ENCODE peak calls at places on chromosomes 11 and 22, in seven cellular contexts. D, L, W, V, K, C and R are unnamed samples.

GRCh38 chr22:46851311-46851710 is 88.9 kb downstream of the TBC1D22A start:
- DNase-seq in D (no peak), L (no peak), W (no peak), V (no peak), K (no peak), C (no peak), R (no peak)

GRCh38 chr22:46070215-46070721 is 80.1 kb upstream of the PPARA start:
- DNase-seq in D (peak), L (no peak), W (no peak), V (peak), K (no peak), C (peak), R (peak)

GRCh38 chr11:77842451-77843121 is 21.6 kb downstream of the AAMDC start:
- DNase-seq in D (no peak), L (no peak), W (no peak), V (peak), K (no peak), C (no peak), R (peak)

GRCh38 chr22:49923445-49923844 is 5.0 kb downstream of the CRELD2 start:
- DNase-seq in D (no peak), L (no peak), W (no peak), V (no peak), K (no peak), C (no peak), R (no peak)

GRCh38 chr22:42399315-42400271 is 32.6 kb downstream of the NFAM1 start:
- DNase-seq in D (peak), L (peak), W (no peak), V (no peak), K (no peak), C (no peak), R (no peak)

GRCh38 chr11:113876074-113876797 is 864 bp upstream of the USP28 start:
- DNase-seq in D (no peak), L (no peak), W (peak), V (no peak), K (no peak), C (no peak), R (peak)

GRCh38 chr11:93606314-93606713 is 55.2 kb upstream of the CEP295 start:
- DNase-seq in D (no peak), L (no peak), W (no peak), V (no peak), K (no peak), C (no peak), R (no peak)

GRCh38 chr11:6617315-6617781 is 1.9 kb downstream of the TPP1 start:
- DNase-seq in D (no peak), L (no peak), W (no peak), V (peak), K (no peak), C (no peak), R (peak)

GRCh38 chr11:87083029-87083428 is 45.3 kb downstream of the TMEM135 start:
- DNase-seq in D (no peak), L (no peak), W (no peak), V (no peak), K (no peak), C (no peak), R (no peak)

GRCh38 chr11:16195659-16196058 is 160.7 kb downstream of the SOX6 start:
- DNase-seq in D (no peak), L (no peak), W (no peak), V (peak), K (no peak), C (no peak), R (peak)

GRCh38 chr11:66659785-66660184 is 17.9 kb downstream of the RBM4B start:
- DNase-seq in D (no peak), L (no peak), W (no peak), V (no peak), K (no peak), C (no peak), R (peak)

GRCh38 chr11:57069942-57070341 is 81.2 kb downstream of the OR5AK2 start:
- DNase-seq in D (no peak), L (no peak), W (no peak), V (peak), K (no peak), C (no peak), R (no peak)

GRCh38 chr22:42646569-42647525 is 2.3 kb downstream of the CYB5R3 start:
- DNase-seq in D (no peak), L (no peak), W (no peak), V (peak), K (no peak), C (peak), R (peak)

GRCh38 chr11:102223859-102224258 is 93.4 kb upstream of the BIRC3 start:
- DNase-seq in D (no peak), L (no peak), W (no peak), V (peak), K (no peak), C (no peak), R (no peak)

GRCh38 chr11:132520199-132520598 is 1012.1 kb downstream of the OPCML start:
- DNase-seq in D (no peak), L (no peak), W (no peak), V (peak), K (no peak), C (no peak), R (no peak)

GRCh38 chr11:70834277-70834940 is 418.0 kb downstream of the SHANK2 start:
- DNase-seq in D (peak), L (no peak), W (no peak), V (no peak), K (no peak), C (no peak), R (peak)

GRCh38 chr11:78698612-78699011 is 123.9 kb upstream of the NARS2 start:
- DNase-seq in D (no peak), L (no peak), W (no peak), V (peak), K (no peak), C (peak), R (peak)

GRCh38 chr11:46293616-46294015 is 16.2 kb downstream of the CREB3L1 start:
- DNase-seq in D (no peak), L (no peak), W (no peak), V (peak), K (no peak), C (peak), R (peak)

GRCh38 chr11:125903753-125904659 is at the start of gene DDX25:
- DNase-seq in D (peak), L (no peak), W (no peak), V (no peak), K (no peak), C (no peak), R (no peak)

GRCh38 chr22:38190581-38190980 is 9.0 kb upstream of the PLA2G6 start:
- DNase-seq in D (no peak), L (no peak), W (no peak), V (no peak), K (no peak), C (no peak), R (no peak)

GRCh38 chr11:66579017-66579606 is 10.7 kb upstream of the CTSF start:
- DNase-seq in D (peak), L (no peak), W (peak), V (peak), K (peak), C (peak), R (peak)

GRCh38 chr11:117020287-117020686 is 77.9 kb downstream of the SIK3 start:
- DNase-seq in D (no peak), L (no peak), W (no peak), V (no peak), K (no peak), C (no peak), R (no peak)

GRCh38 chr11:124068711-124069110 is 27.6 kb upstream of the OR10G7 start:
- DNase-seq in D (no peak), L (no peak), W (no peak), V (no peak), K (no peak), C (no peak), R (no peak)

GRCh38 chr11:106030609-106031008 is 8.6 kb upstream of the MSANTD4 start:
- DNase-seq in D (no peak), L (no peak), W (no peak), V (no peak), K (no peak), C (no peak), R (no peak)